ENCODE peak calls at places on chromosomes 12 and 14, in five cellular contexts. Y is pancreas, Z is GM10248, U is left ventricle myocardium superior, L is caudate nucleus. A is an unnamed sample.

GRCh38 chr14:91636604-91637003 is 95.3 kb downstream of the CATSPERB start:
- DNase-seq in Y (no peak), Z (no peak), U (no peak), L (no peak), A (no peak)

GRCh38 chr14:103916636-103917262 is 11.5 kb upstream of the TDRD9 start:
- DNase-seq in Y (no peak), Z (no peak), U (no peak), L (no peak), A (no peak)

GRCh38 chr14:94036328-94037167 is 10.4 kb downstream of the OTUB2 start:
- DNase-seq in Y (peak; percentile 71), Z (peak; percentile 84), U (peak; percentile 78), L (no peak), A (peak; percentile 56)

GRCh38 chr12:58529897-58530296 is 390.4 kb downstream of the LRIG3 start:
- DNase-seq in Y (no peak), Z (no peak), U (no peak), L (no peak), A (no peak)

GRCh38 chr14:65832431-65833253 is 420.1 kb downstream of the FUT8 start:
- DNase-seq in Y (no peak), Z (no peak), U (no peak), L (no peak), A (no peak)

GRCh38 chr12:62813031-62813829 is 121.7 kb downstream of the PPM1H start:
- DNase-seq in Y (no peak), Z (peak; percentile 53), U (peak; percentile 80), L (no peak), A (no peak)

GRCh38 chr12:15728118-15728598 is 61.0 kb downstream of the EPS8 start:
- DNase-seq in Y (no peak), Z (no peak), U (no peak), L (no peak), A (no peak)

GRCh38 chr14:99809864-99810854 is 16.9 kb downstream of the EML1 start:
- DNase-seq in Y (no peak), Z (no peak), U (peak; percentile 68), L (no peak), A (no peak)

GRCh38 chr14:99517046-99517642 is 35.9 kb downstream of the CCNK start:
- DNase-seq in Y (peak; percentile 77), Z (no peak), U (no peak), L (no peak), A (no peak)

A was measured in NK-92 treated with Interleukin-12 subunit alpha and Interleukin-12 subunit beta, amount 100 ng/mL, for 24 hours.